ENCODE peak calls at places on chromosomes 11 and 22, in four cellular contexts. One of them, this sample, is unnamed.

GRCh38 chr11:126992065-126992803 is 8.3 kb downstream of the KIRREL3 start:
- DNase-seq in SK-N-SH: no peak
- DNase-seq in H1: no peak
- DNase-seq in K562: no peak
- DNase-seq in this sample: no peak

GRCh38 chr11:82944198-82944597 is 42.7 kb downstream of the DDIAS start:
- DNase-seq in SK-N-SH: no peak
- DNase-seq in H1: no peak
- DNase-seq in K562: no peak
- DNase-seq in this sample: no peak

GRCh38 chr11:12377106-12377823 is at the start of gene PARVA:
- DNase-seq in SK-N-SH: no peak
- DNase-seq in H1: peak; percentile 86
- DNase-seq in K562: no peak
- DNase-seq in this sample: no peak

GRCh38 chr22:18954333-18954732 is 18.2 kb upstream of the PRODH start:
- DNase-seq in SK-N-SH: peak; percentile 89
- DNase-seq in H1: peak; percentile 94
- DNase-seq in K562: peak; percentile 77
- DNase-seq in this sample: no peak

GRCh38 chr11:125165111-125165663 is 636 bp downstream of the PKNOX2 start:
- DNase-seq in SK-N-SH: peak; percentile 81
- DNase-seq in H1: peak; percentile 73
- DNase-seq in K562: no peak
- DNase-seq in this sample: no peak

GRCh38 chr22:45163074-45163416 is 680 bp upstream of the NUP50 start:
- DNase-seq in SK-N-SH: peak; percentile 57
- DNase-seq in H1: no peak
- DNase-seq in K562: peak; percentile 9
- DNase-seq in this sample: no peak

GRCh38 chr11:69883292-69884255 is 64.4 kb upstream of the FGF3 start:
- DNase-seq in SK-N-SH: no peak
- DNase-seq in H1: no peak
- DNase-seq in K562: no peak
- DNase-seq in this sample: no peak

GRCh38 chr11:61147271-61147670 is 14.0 kb downstream of the VPS37C start:
- DNase-seq in SK-N-SH: no peak
- DNase-seq in H1: no peak
- DNase-seq in K562: no peak
- DNase-seq in this sample: no peak

GRCh38 chr22:18021431-18021830 is 2.9 kb downstream of the MICAL3 start:
- DNase-seq in SK-N-SH: no peak
- DNase-seq in H1: no peak
- DNase-seq in K562: no peak
- DNase-seq in this sample: no peak

GRCh38 chr11:13008625-13009475 is at the start of gene RASSF10:
- DNase-seq in SK-N-SH: peak; percentile 93
- DNase-seq in H1: peak; percentile 95
- DNase-seq in K562: no peak
- DNase-seq in this sample: no peak

GRCh38 chr11:100515087-100515486 is 172.0 kb upstream of the ARHGAP42 start:
- DNase-seq in SK-N-SH: no peak
- DNase-seq in H1: no peak
- DNase-seq in K562: no peak
- DNase-seq in this sample: no peak

GRCh38 chr11:8808226-8808585 is 102.8 kb upstream of the AKIP1 start:
- DNase-seq in SK-N-SH: no peak
- DNase-seq in H1: no peak
- DNase-seq in K562: no peak
- DNase-seq in this sample: no peak

GRCh38 chr11:68550485-68550817 is 89.9 kb downstream of the PPP6R3 start:
- DNase-seq in SK-N-SH: no peak
- DNase-seq in H1: no peak
- DNase-seq in K562: no peak
- DNase-seq in this sample: peak; percentile 65

GRCh38 chr22:44686873-44687600 is 15.0 kb upstream of the PRR5 start:
- DNase-seq in SK-N-SH: no peak
- DNase-seq in H1: no peak
- DNase-seq in K562: no peak
- DNase-seq in this sample: no peak

GRCh38 chr11:122666743-122667142 is 11.2 kb downstream of the UBASH3B start:
- DNase-seq in SK-N-SH: no peak
- DNase-seq in H1: no peak
- DNase-seq in K562: no peak
- DNase-seq in this sample: no peak

GRCh38 chr22:33271390-33272161 is 213.4 kb upstream of the SYN3 start:
- DNase-seq in SK-N-SH: no peak
- DNase-seq in H1: no peak
- DNase-seq in K562: no peak
- DNase-seq in this sample: no peak

GRCh38 chr11:12235549-12235944 is 125.2 kb downstream of the MICAL2 start:
- DNase-seq in SK-N-SH: no peak
- DNase-seq in H1: no peak
- DNase-seq in K562: peak; percentile 56
- DNase-seq in this sample: no peak

GRCh38 chr11:10441652-10442503 is 13.2 kb upstream of the AMPD3 start:
- DNase-seq in SK-N-SH: no peak
- DNase-seq in H1: no peak
- DNase-seq in K562: no peak
- DNase-seq in this sample: peak; percentile 41

GRCh38 chr11:6635082-6635932 is 16.1 kb upstream of the TPP1 start:
- DNase-seq in SK-N-SH: no peak
- DNase-seq in H1: no peak
- DNase-seq in K562: peak; percentile 47
- DNase-seq in this sample: peak; percentile 89

GRCh38 chr11:63831326-63831725 is 7.6 kb upstream of the MARK2 start:
- DNase-seq in SK-N-SH: no peak
- DNase-seq in H1: no peak
- DNase-seq in K562: no peak
- DNase-seq in this sample: no peak

GRCh38 chr22:35314161-35314942 is 14.7 kb downstream of the TOM1 start:
- DNase-seq in SK-N-SH: no peak
- DNase-seq in H1: no peak
- DNase-seq in K562: no peak
- DNase-seq in this sample: no peak

GRCh38 chr11:91164452-91164822 is 941.6 kb upstream of the CHORDC1 start:
- DNase-seq in SK-N-SH: no peak
- DNase-seq in H1: no peak
- DNase-seq in K562: no peak
- DNase-seq in this sample: no peak

GRCh38 chr11:77517226-77517625 is 43.3 kb upstream of the PAK1 start:
- DNase-seq in SK-N-SH: no peak
- DNase-seq in H1: peak; percentile 13
- DNase-seq in K562: no peak
- DNase-seq in this sample: no peak

GRCh38 chr11:8624698-8625097 is 30.7 kb upstream of the STK33 start:
- DNase-seq in SK-N-SH: no peak
- DNase-seq in H1: no peak
- DNase-seq in K562: no peak
- DNase-seq in this sample: no peak

GRCh38 chr11:46055371-46055770 is 65.9 kb downstream of the PHF21A start:
- DNase-seq in SK-N-SH: no peak
- DNase-seq in H1: no peak
- DNase-seq in K562: no peak
- DNase-seq in this sample: no peak

GRCh38 chr22:46734830-46735453 is 3.1 kb downstream of the CERK start:
- DNase-seq in SK-N-SH: no peak
- DNase-seq in H1: no peak
- DNase-seq in K562: no peak
- DNase-seq in this sample: peak; percentile 90

GRCh38 chr11:123694551-123694950 is 40.1 kb upstream of the SCN3B start:
- DNase-seq in SK-N-SH: no peak
- DNase-seq in H1: no peak
- DNase-seq in K562: no peak
- DNase-seq in this sample: no peak

GRCh38 chr11:75873417-75874148 is 58.6 kb downstream of the UVRAG start:
- DNase-seq in SK-N-SH: no peak
- DNase-seq in H1: no peak
- DNase-seq in K562: no peak
- DNase-seq in this sample: no peak

GRCh38 chr22:37138879-37139561 is 10.7 kb downstream of the IL2RB start:
- DNase-seq in SK-N-SH: no peak
- DNase-seq in H1: no peak
- DNase-seq in K562: no peak
- DNase-seq in this sample: no peak

GRCh38 chr22:19962909-19963806 is 21.5 kb upstream of the TXNRD2 start:
- DNase-seq in SK-N-SH: no peak
- DNase-seq in H1: peak; percentile 74
- DNase-seq in K562: no peak
- DNase-seq in this sample: no peak

GRCh38 chr22:36221799-36222751 is 17.3 kb downstream of the APOL2 start:
- DNase-seq in SK-N-SH: peak; percentile 57
- DNase-seq in H1: peak; percentile 62
- DNase-seq in K562: peak; percentile 40
- DNase-seq in this sample: no peak

GRCh38 chr11:120612363-120613263 is 101.1 kb downstream of the GRIK4 start:
- DNase-seq in SK-N-SH: no peak
- DNase-seq in H1: no peak
- DNase-seq in K562: no peak
- DNase-seq in this sample: no peak

GRCh38 chr11:69240332-69241074 is 53.5 kb upstream of the MYEOV start:
- DNase-seq in SK-N-SH: no peak
- DNase-seq in H1: no peak
- DNase-seq in K562: no peak
- DNase-seq in this sample: no peak

GRCh38 chr11:128326791-128327190 is 260.6 kb downstream of the ETS1 start:
- DNase-seq in SK-N-SH: no peak
- DNase-seq in H1: no peak
- DNase-seq in K562: no peak
- DNase-seq in this sample: no peak

GRCh38 chr22:22770280-22770871 is 117.2 kb upstream of the IGLL5 start:
- DNase-seq in SK-N-SH: peak; percentile 66
- DNase-seq in H1: peak; percentile 92
- DNase-seq in K562: peak; percentile 97
- DNase-seq in this sample: peak; percentile 21

GRCh38 chr22:38136607-38137006 is 26.1 kb upstream of the BAIAP2L2 start:
- DNase-seq in SK-N-SH: no peak
- DNase-seq in H1: no peak
- DNase-seq in K562: no peak
- DNase-seq in this sample: no peak

GRCh38 chr11:132639986-132640385 is 892.3 kb downstream of the OPCML start:
- DNase-seq in SK-N-SH: no peak
- DNase-seq in H1: no peak
- DNase-seq in K562: no peak
- DNase-seq in this sample: no peak

GRCh38 chr11:57480409-57481137 is 20.2 kb downstream of the RTN4RL2 start:
- DNase-seq in SK-N-SH: peak; percentile 82
- DNase-seq in H1: peak; percentile 97
- DNase-seq in K562: peak; percentile 86
- DNase-seq in this sample: peak; percentile 86

GRCh38 chr11:72594493-72595291 is 79.5 kb downstream of the PDE2A start:
- DNase-seq in SK-N-SH: no peak
- DNase-seq in H1: no peak
- DNase-seq in K562: no peak
- DNase-seq in this sample: no peak

GRCh38 chr11:48047616-48048015 is 67.3 kb downstream of the PTPRJ start:
- DNase-seq in SK-N-SH: no peak
- DNase-seq in H1: no peak
- DNase-seq in K562: no peak
- DNase-seq in this sample: no peak

GRCh38 chr11:84136926-84137325 is 850.8 kb upstream of the CCDC90B start:
- DNase-seq in SK-N-SH: no peak
- DNase-seq in H1: no peak
- DNase-seq in K562: no peak
- DNase-seq in this sample: no peak
- TF ChIP-seq GABPA in SK-N-SH: no peak
- TF ChIP-seq GABPA in H1: no peak
- TF ChIP-seq GABPA in K562: no peak
- TF ChIP-seq GABPA in this sample: no peak

DNA sequence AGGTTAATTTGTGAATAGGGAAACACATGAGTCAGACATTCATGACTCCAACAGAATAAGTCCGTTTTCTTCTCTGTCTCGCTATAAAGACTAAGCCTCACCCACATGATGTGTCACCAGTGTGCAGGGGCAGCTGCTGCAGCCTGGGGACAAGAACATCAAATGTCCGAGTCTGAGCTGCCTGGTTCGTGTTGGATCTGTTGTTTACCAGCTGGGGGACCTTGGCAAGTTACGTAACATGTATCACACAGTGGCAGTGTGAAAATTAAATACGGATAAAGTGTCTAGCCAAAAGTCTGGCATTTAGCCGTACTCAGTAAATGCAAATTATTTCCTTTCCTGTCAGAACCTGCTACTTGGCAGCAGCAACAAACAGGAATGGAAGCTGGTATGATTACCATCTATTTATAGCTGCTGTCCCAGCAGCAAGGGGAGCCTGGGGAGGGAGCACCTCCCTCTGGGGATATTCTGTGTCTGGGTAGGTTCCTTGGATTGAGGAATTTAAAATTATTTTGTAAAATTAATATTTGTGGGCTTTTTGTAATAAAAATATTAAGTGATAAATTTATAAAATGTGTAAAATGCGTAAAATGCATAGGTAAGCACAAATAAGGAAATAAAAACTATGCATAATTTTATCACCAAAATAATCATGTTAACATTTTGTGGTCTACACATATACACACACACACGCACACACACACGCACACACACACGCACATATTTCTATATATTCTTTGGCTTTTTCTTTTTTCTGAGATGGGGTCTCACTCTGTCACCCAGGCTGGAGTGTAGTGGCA is 1.3 kb upstream of the CLDN25 start:
- DNase-seq in SK-N-SH: peak; percentile 58
- DNase-seq in H1: no peak
- DNase-seq in K562: no peak
- DNase-seq in this sample: no peak
- TF ChIP-seq POLR2AphosphoS5 in SK-N-SH: no peak
- TF ChIP-seq POLR2AphosphoS5 in H1: no peak
- TF ChIP-seq POLR2AphosphoS5 in K562: no peak
- TF ChIP-seq POLR2AphosphoS5 in this sample: no peak

GRCh38 chr11:35553021-35553420 is 27.6 kb upstream of the PAMR1 start:
- DNase-seq in SK-N-SH: no peak
- DNase-seq in H1: no peak
- DNase-seq in K562: no peak
- DNase-seq in this sample: no peak

GRCh38 chr11:35550374-35551036 is 25.1 kb upstream of the PAMR1 start:
- DNase-seq in SK-N-SH: no peak
- DNase-seq in H1: no peak
- DNase-seq in K562: no peak
- DNase-seq in this sample: no peak

GRCh38 chr11:35548925-35549561 is 23.6 kb upstream of the PAMR1 start:
- DNase-seq in SK-N-SH: no peak
- DNase-seq in H1: no peak
- DNase-seq in K562: no peak
- DNase-seq in this sample: no peak

GRCh38 chr11:35546317-35546716 is 20.9 kb upstream of the PAMR1 start:
- DNase-seq in SK-N-SH: no peak
- DNase-seq in H1: no peak
- DNase-seq in K562: no peak
- DNase-seq in this sample: no peak

GRCh38 chr11:35549787-35550186 is 24.4 kb upstream of the PAMR1 start:
- DNase-seq in SK-N-SH: no peak
- DNase-seq in H1: no peak
- DNase-seq in K562: no peak
- DNase-seq in this sample: no peak
- TF ChIP-seq GABPA in SK-N-SH: peak; percentile 8
- TF ChIP-seq GABPA in H1: no peak
- TF ChIP-seq GABPA in K562: no peak
- TF ChIP-seq GABPA in this sample: no peak

GRCh38 chr22:28116261-28116673 is 197.2 kb upstream of the PITPNB start:
- DNase-seq in SK-N-SH: no peak
- DNase-seq in H1: no peak
- DNase-seq in K562: no peak
- DNase-seq in this sample: no peak
- TF ChIP-seq POLR2AphosphoS5 in SK-N-SH: peak; percentile 66
- TF ChIP-seq POLR2AphosphoS5 in H1: no peak
- TF ChIP-seq POLR2AphosphoS5 in K562: no peak
- TF ChIP-seq POLR2AphosphoS5 in this sample: no peak

This sample was measured in HL-60.